ENCODE peak calls at places on chromosome 17, in four cellular contexts. One of them, this sample, is unnamed.

GRCh38 chr17:6454495-6455320 is 10.5 kb downstream of the PIMREG start:
- DNase-seq in mesothelial cell of epicardium: no peak
- DNase-seq in NCI-H524 treated with DMSO at 0.1 percent for 48 hours: no peak
- DNase-seq in Peyer's patch: no peak
- DNase-seq in this sample: no peak

GRCh38 chr17:12395733-12396354 is 269.8 kb upstream of the MYOCD start:
- DNase-seq in NCI-H524 treated with DMSO at 0.1 percent for 48 hours: no peak
- DNase-seq in mesothelial cell of epicardium: no peak
- DNase-seq in Peyer's patch: no peak
- DNase-seq in this sample: no peak

GRCh38 chr17:74610108-74610507 is 13.4 kb downstream of the CD300E start:
- DNase-seq in Peyer's patch: no peak
- DNase-seq in mesothelial cell of epicardium: no peak
- DNase-seq in NCI-H524 treated with DMSO at 0.1 percent for 48 hours: no peak
- DNase-seq in this sample: no peak

GRCh38 chr17:63881935-63882601 is at the start of gene GH2:
- DNase-seq in mesothelial cell of epicardium: no peak
- DNase-seq in Peyer's patch: no peak
- DNase-seq in NCI-H524 treated with DMSO at 0.1 percent for 48 hours: no peak
- DNase-seq in this sample: peak; percentile 65

GRCh38 chr17:21246698-21247097 is 6.5 kb downstream of the NATD1 start:
- DNase-seq in NCI-H524 treated with DMSO at 0.1 percent for 48 hours: no peak
- DNase-seq in Peyer's patch: no peak
- DNase-seq in mesothelial cell of epicardium: no peak
- DNase-seq in this sample: no peak

GRCh38 chr17:38587956-38588771 is 17.6 kb downstream of the SRCIN1 start:
- DNase-seq in mesothelial cell of epicardium: no peak
- DNase-seq in Peyer's patch: no peak
- DNase-seq in NCI-H524 treated with DMSO at 0.1 percent for 48 hours: peak; percentile 54
- DNase-seq in this sample: no peak

GRCh38 chr17:12765544-12765943 is 23.8 kb upstream of the ARHGAP44 start:
- DNase-seq in Peyer's patch: no peak
- DNase-seq in NCI-H524 treated with DMSO at 0.1 percent for 48 hours: no peak
- DNase-seq in mesothelial cell of epicardium: no peak
- DNase-seq in this sample: no peak

GRCh38 chr17:58556833-58557250 is 42.4 kb upstream of the MTMR4 start:
- DNase-seq in Peyer's patch: no peak
- DNase-seq in NCI-H524 treated with DMSO at 0.1 percent for 48 hours: no peak
- DNase-seq in mesothelial cell of epicardium: no peak
- DNase-seq in this sample: no peak

GRCh38 chr17:80884811-80885210 is 106.8 kb upstream of the CHMP6 start:
- DNase-seq in Peyer's patch: no peak
- DNase-seq in mesothelial cell of epicardium: no peak
- DNase-seq in NCI-H524 treated with DMSO at 0.1 percent for 48 hours: no peak
- DNase-seq in this sample: no peak

GRCh38 chr17:1649116-1649843 is 386 bp downstream of the RILP start:
- DNase-seq in Peyer's patch: no peak
- DNase-seq in NCI-H524 treated with DMSO at 0.1 percent for 48 hours: peak; percentile 1
- DNase-seq in mesothelial cell of epicardium: peak; percentile 72
- DNase-seq in this sample: peak; percentile 85

GRCh38 chr17:67055811-67056745 is 11.7 kb downstream of the CACNG1 start:
- DNase-seq in mesothelial cell of epicardium: no peak
- DNase-seq in Peyer's patch: no peak
- DNase-seq in NCI-H524 treated with DMSO at 0.1 percent for 48 hours: no peak
- DNase-seq in this sample: peak; percentile 11

GRCh38 chr17:17343160-17343735 is 40.1 kb downstream of the NT5M start:
- DNase-seq in NCI-H524 treated with DMSO at 0.1 percent for 48 hours: no peak
- DNase-seq in mesothelial cell of epicardium: no peak
- DNase-seq in Peyer's patch: peak; percentile 16
- DNase-seq in this sample: no peak

GRCh38 chr17:68451650-68452354 is 5.5 kb downstream of the WIPI1 start:
- DNase-seq in mesothelial cell of epicardium: no peak
- DNase-seq in Peyer's patch: no peak
- DNase-seq in NCI-H524 treated with DMSO at 0.1 percent for 48 hours: no peak
- DNase-seq in this sample: no peak

GRCh38 chr17:28712037-28712704 is 483 bp upstream of the PROCA1 start:
- DNase-seq in mesothelial cell of epicardium: no peak
- DNase-seq in NCI-H524 treated with DMSO at 0.1 percent for 48 hours: no peak
- DNase-seq in Peyer's patch: no peak
- DNase-seq in this sample: peak; percentile 69

GRCh38 chr17:7023576-7024401 is 939 bp downstream of the BCL6B start:
- DNase-seq in Peyer's patch: peak; percentile 97
- DNase-seq in NCI-H524 treated with DMSO at 0.1 percent for 48 hours: no peak
- DNase-seq in mesothelial cell of epicardium: peak; percentile 70
- DNase-seq in this sample: peak; percentile 98

GRCh38 chr17:43634681-43635125 is 27.0 kb downstream of the MEOX1 start:
- DNase-seq in NCI-H524 treated with DMSO at 0.1 percent for 48 hours: no peak
- DNase-seq in mesothelial cell of epicardium: no peak
- DNase-seq in Peyer's patch: no peak
- DNase-seq in this sample: no peak

GRCh38 chr17:17633310-17633709 is 41.8 kb upstream of the PEMT start:
- DNase-seq in NCI-H524 treated with DMSO at 0.1 percent for 48 hours: no peak
- DNase-seq in Peyer's patch: no peak
- DNase-seq in mesothelial cell of epicardium: no peak
- DNase-seq in this sample: no peak

GRCh38 chr17:15659236-15659635 is 24.9 kb downstream of the TRIM16 start:
- DNase-seq in mesothelial cell of epicardium: no peak
- DNase-seq in NCI-H524 treated with DMSO at 0.1 percent for 48 hours: no peak
- DNase-seq in Peyer's patch: no peak
- DNase-seq in this sample: no peak

GRCh38 chr17:61904094-61904710 is 23.6 kb downstream of the INTS2 start:
- DNase-seq in Peyer's patch: peak; percentile 50
- DNase-seq in mesothelial cell of epicardium: no peak
- DNase-seq in NCI-H524 treated with DMSO at 0.1 percent for 48 hours: no peak
- DNase-seq in this sample: peak; percentile 63

GRCh38 chr17:65987988-65988387 is 203.9 kb downstream of the CEP112 start:
- DNase-seq in NCI-H524 treated with DMSO at 0.1 percent for 48 hours: peak; percentile 63
- DNase-seq in Peyer's patch: no peak
- DNase-seq in mesothelial cell of epicardium: no peak
- DNase-seq in this sample: no peak

GRCh38 chr17:47931848-47932247 is 9.5 kb upstream of the PNPO start:
- DNase-seq in mesothelial cell of epicardium: no peak
- DNase-seq in Peyer's patch: no peak
- DNase-seq in NCI-H524 treated with DMSO at 0.1 percent for 48 hours: no peak
- DNase-seq in this sample: no peak

GRCh38 chr17:39916918-39917317 is 1.5 kb downstream of the GSDMB start:
- DNase-seq in Peyer's patch: peak; percentile 20
- DNase-seq in mesothelial cell of epicardium: no peak
- DNase-seq in NCI-H524 treated with DMSO at 0.1 percent for 48 hours: no peak
- DNase-seq in this sample: no peak

GRCh38 chr17:11264183-11264871 is 23.3 kb downstream of the SHISA6 start:
- DNase-seq in NCI-H524 treated with DMSO at 0.1 percent for 48 hours: no peak
- DNase-seq in Peyer's patch: no peak
- DNase-seq in mesothelial cell of epicardium: no peak
- DNase-seq in this sample: no peak

GRCh38 chr17:39939588-39940419 is 12.3 kb downstream of the LRRC3C start:
- DNase-seq in mesothelial cell of epicardium: no peak
- DNase-seq in Peyer's patch: no peak
- DNase-seq in NCI-H524 treated with DMSO at 0.1 percent for 48 hours: peak; percentile 25
- DNase-seq in this sample: peak; percentile 55

GRCh38 chr17:50908860-50909764 is 43.0 kb upstream of the TOB1 start:
- DNase-seq in Peyer's patch: peak; percentile 66
- DNase-seq in NCI-H524 treated with DMSO at 0.1 percent for 48 hours: no peak
- DNase-seq in mesothelial cell of epicardium: no peak
- DNase-seq in this sample: peak; percentile 38

This sample was measured in activated CD4-positive, alpha-beta memory T cell treated with anti-CD3 and anti-CD28 coated beads, Interleukin-2, amount 10 ng/mL, durations not matched to agents 7 days and 5 days.